ENCODE peak calls at places on chromosomes 6 and 20, in four cellular contexts. P is foreskin keratinocyte, Y is Calu3, H is HepG2. B is an unnamed sample.

GRCh38 chr6:4447646-4448315 is 312.4 kb upstream of the ECI2 start:
- DNase-seq in P (no peak), Y (no peak), H (no peak), B (no peak)

GRCh38 chr6:13120483-13121482 is 207.6 kb downstream of the TBC1D7 start:
- DNase-seq in P (no peak), Y (no peak), H (no peak), B (no peak)

GRCh38 chr6:124960757-124961467 is 1.3 kb upstream of the RNF217 start:
- DNase-seq in P (peak), Y (no peak), H (no peak), B (no peak)

GRCh38 chr6:139520321-139520768 is 145.9 kb upstream of the CITED2 start:
- DNase-seq in P (peak), Y (no peak), H (no peak), B (no peak)

GRCh38 chr20:61801428-61801827 is 264.3 kb downstream of the TAF4 start:
- DNase-seq in P (no peak), Y (no peak), H (no peak), B (no peak)

GRCh38 chr6:83868639-83869038 is 9.2 kb downstream of the CYB5R4 start:
- DNase-seq in P (peak), Y (no peak), H (no peak), B (no peak)

GRCh38 chr6:72788188-72788587 is 166.3 kb downstream of the KCNQ5 start:
- DNase-seq in P (peak), Y (no peak), H (no peak), B (no peak)

GRCh38 chr6:4647414-4648365 is 128.5 kb upstream of the CDYL start:
- DNase-seq in P (peak), Y (peak), H (peak), B (peak)

GRCh38 chr6:107292570-107293285 is 166.6 kb downstream of the PDSS2 start:
- DNase-seq in P (no peak), Y (no peak), H (no peak), B (peak)

GRCh38 chr20:5480824-5481600 is 164.3 kb upstream of the PROKR2 start:
- DNase-seq in P (no peak), Y (no peak), H (no peak), B (no peak)

GRCh38 chr20:49583343-49583668 is 15.4 kb upstream of the PTGIS start:
- DNase-seq in P (no peak), Y (no peak), H (no peak), B (no peak)

GRCh38 chr6:47098570-47098993 is 56.5 kb upstream of the ADGRF1 start:
- DNase-seq in P (peak), Y (no peak), H (no peak), B (no peak)

GRCh38 chr6:159874475-159874874 is 16.3 kb upstream of the MAS1 start:
- DNase-seq in P (no peak), Y (no peak), H (no peak), B (no peak)

GRCh38 chr6:81838031-81838430 is 85.5 kb upstream of the TENT5A start:
- DNase-seq in P (no peak), Y (peak), H (peak), B (no peak)

GRCh38 chr6:57324538-57324937 is 7.1 kb downstream of the PRIM2 start:
- DNase-seq in P (no peak), Y (no peak), H (no peak), B (no peak)

GRCh38 chr20:53903652-53903987 is 166.8 kb downstream of the BCAS1 start:
- DNase-seq in P (peak), Y (no peak), H (no peak), B (no peak)

GRCh38 chr6:35754452-35755321 is 17.9 kb downstream of the ARMC12 start:
- DNase-seq in P (no peak), Y (peak), H (no peak), B (no peak)

GRCh38 chr20:22807045-22807444 is 222.7 kb upstream of the FOXA2 start:
- DNase-seq in P (no peak), Y (no peak), H (no peak), B (no peak)

GRCh38 chr6:122014961-122015360 is 384.5 kb upstream of the HSF2 start:
- DNase-seq in P (peak), Y (no peak), H (no peak), B (no peak)

GRCh38 chr6:5082487-5083306 is 2.4 kb upstream of the PPP1R3G start:
- DNase-seq in P (peak), Y (peak), H (peak), B (no peak)

GRCh38 chr6:150930816-150931215 is 65.3 kb downstream of the MTHFD1L start:
- DNase-seq in P (no peak), Y (no peak), H (no peak), B (no peak)

GRCh38 chr6:17583811-17584210 is 16.3 kb upstream of the FAM8A1 start:
- DNase-seq in P (no peak), Y (no peak), H (no peak), B (no peak)

GRCh38 chr6:118509009-118509617 is 39.0 kb upstream of the PLN start:
- DNase-seq in P (no peak), Y (peak), H (peak), B (no peak)
- TF ChIP-seq CTCF in P (peak), Y (no peak), H (peak), B (peak)

GRCh38 chr6:108915258-108915657 is 67.0 kb downstream of the ARMC2 start:
- DNase-seq in P (no peak), Y (no peak), H (no peak), B (no peak)

GRCh38 chr6:108914235-108915022 is 66.2 kb downstream of the ARMC2 start:
- DNase-seq in P (no peak), Y (peak), H (peak), B (peak)

GRCh38 chr6:108920751-108921150 is 72.5 kb downstream of the ARMC2 start:
- DNase-seq in P (no peak), Y (no peak), H (no peak), B (no peak)

GRCh38 chr6:108921547-108922331 is 73.5 kb downstream of the ARMC2 start:
- DNase-seq in P (no peak), Y (no peak), H (no peak), B (peak)

DNA sequence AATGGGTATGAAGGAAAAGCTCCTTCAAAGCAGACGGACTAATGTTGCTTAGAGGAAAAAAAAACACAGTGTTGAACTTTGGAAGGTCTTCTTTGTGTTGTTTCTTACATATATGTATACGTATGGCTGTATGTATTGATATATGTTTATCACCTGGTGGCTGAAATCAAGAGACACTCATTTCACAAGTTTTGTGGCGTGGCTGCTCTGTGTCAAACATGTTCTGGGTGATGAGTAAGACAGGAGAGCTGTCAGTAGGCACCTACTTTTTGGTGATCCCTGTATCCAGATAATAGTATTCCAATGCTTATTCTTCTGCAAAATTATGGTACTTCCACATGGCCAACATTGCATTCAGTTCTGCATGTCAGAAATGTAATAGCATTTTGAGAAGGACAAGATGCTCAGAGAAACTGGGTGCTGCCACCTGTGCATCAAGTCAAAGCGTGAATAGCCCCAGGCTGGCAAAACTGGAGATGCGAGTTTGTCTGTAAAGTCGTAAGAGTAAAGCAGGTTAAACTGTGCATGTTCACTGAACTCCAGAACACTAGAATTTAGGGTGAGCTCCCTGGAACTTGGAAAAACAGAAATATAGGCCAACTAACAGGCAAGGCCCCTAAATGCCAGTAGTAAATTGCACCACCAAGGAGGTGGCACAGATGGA is 67.9 kb downstream of the ARMC2 start:
- DNase-seq in P (no peak), Y (peak), H (no peak), B (no peak)
- TF ChIP-seq CTCF in P (no peak), Y (no peak), H (no peak), B (no peak)

DNA sequence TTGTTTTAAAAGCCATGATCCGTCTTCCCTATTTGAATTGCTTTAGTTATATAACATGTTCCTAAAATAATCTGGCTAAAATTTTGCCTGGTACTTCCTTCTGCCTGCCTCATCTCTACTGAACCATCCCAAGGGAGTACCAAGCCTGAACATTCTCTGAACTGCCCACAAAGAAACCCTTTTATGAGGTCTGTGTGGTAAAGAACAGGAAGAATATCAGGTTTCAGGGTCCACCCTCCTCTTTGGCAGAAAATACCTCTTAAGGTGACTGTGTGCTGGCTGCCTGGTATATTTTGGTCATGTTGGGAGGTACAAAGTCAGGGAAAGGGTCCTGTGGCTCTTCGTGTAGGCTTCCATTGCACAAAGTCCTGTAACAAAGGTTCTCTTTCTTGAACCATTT is 574.1 kb upstream of the CHD6 start:
- DNase-seq in P (no peak), Y (no peak), H (no peak), B (no peak)
- TF ChIP-seq CTCF in P (no peak), Y (no peak), H (no peak), B (no peak)

GRCh38 chr20:7108929-7109328 is 341.4 kb downstream of the BMP2 start:
- DNase-seq in P (no peak), Y (no peak), H (no peak), B (no peak)

GRCh38 chr20:7113577-7114466 is 346.3 kb downstream of the BMP2 start:
- DNase-seq in P (peak), Y (peak), H (peak), B (peak)
- TF ChIP-seq CTCF in P (peak), Y (peak), H (peak), B (peak)

GRCh38 chr6:44219815-44220784 is 3.3 kb upstream of the SLC29A1 start:
- DNase-seq in P (no peak), Y (no peak), H (no peak), B (no peak)
- TF ChIP-seq CTCF in P (no peak), Y (no peak), H (no peak), B (no peak)